ENCODE peak calls at places on chromosomes 11 and 22, in seven cellular contexts. One of them, this sample, is unnamed.

GRCh38 chr11:76654980-76655379 is 15.6 kb downstream of the LRRC32 start:
- DNase-seq in NCI-H2171: no peak
- DNase-seq in NCI-H2081: no peak
- DNase-seq in stimulated activated CD4-positive, alpha-beta T cell treated with anti-CD3 and anti-CD28 coated beads, TNF-alpha, amount 100 ng/mL, for 24 hours: no peak
- DNase-seq in cardiac septum: peak; percentile 74
- DNase-seq in GM12891: no peak
- DNase-seq in glomerular endothelial cell: no peak
- DNase-seq in this sample: no peak

GRCh38 chr11:125887373-125888324 is at the start of gene HYLS1:
- DNase-seq in NCI-H2171: peak; percentile 79
- DNase-seq in NCI-H2081: peak; percentile 90
- DNase-seq in stimulated activated CD4-positive, alpha-beta T cell treated with anti-CD3 and anti-CD28 coated beads, TNF-alpha, amount 100 ng/mL, for 24 hours: peak; percentile 92
- DNase-seq in cardiac septum: peak; percentile 96
- DNase-seq in GM12891: peak; percentile 83
- DNase-seq in glomerular endothelial cell: peak; percentile 72
- DNase-seq in this sample: peak; percentile 97

GRCh38 chr11:117723625-117724024 is 73.4 kb downstream of the DSCAML1 start:
- DNase-seq in NCI-H2171: peak; percentile 44
- DNase-seq in NCI-H2081: no peak
- DNase-seq in stimulated activated CD4-positive, alpha-beta T cell treated with anti-CD3 and anti-CD28 coated beads, TNF-alpha, amount 100 ng/mL, for 24 hours: no peak
- DNase-seq in cardiac septum: no peak
- DNase-seq in GM12891: no peak
- DNase-seq in glomerular endothelial cell: no peak
- DNase-seq in this sample: no peak

GRCh38 chr11:3148255-3148989 is 16.7 kb downstream of the OSBPL5 start:
- DNase-seq in NCI-H2171: no peak
- DNase-seq in NCI-H2081: no peak
- DNase-seq in stimulated activated CD4-positive, alpha-beta T cell treated with anti-CD3 and anti-CD28 coated beads, TNF-alpha, amount 100 ng/mL, for 24 hours: no peak
- DNase-seq in cardiac septum: no peak
- DNase-seq in GM12891: no peak
- DNase-seq in glomerular endothelial cell: no peak
- DNase-seq in this sample: no peak

GRCh38 chr22:46752286-46752685 is 10.2 kb upstream of the TBC1D22A start:
- DNase-seq in NCI-H2171: no peak
- DNase-seq in NCI-H2081: no peak
- DNase-seq in stimulated activated CD4-positive, alpha-beta T cell treated with anti-CD3 and anti-CD28 coated beads, TNF-alpha, amount 100 ng/mL, for 24 hours: no peak
- DNase-seq in cardiac septum: no peak
- DNase-seq in GM12891: no peak
- DNase-seq in glomerular endothelial cell: no peak
- DNase-seq in this sample: no peak

GRCh38 chr22:24094966-24095365 is 83.9 kb downstream of the CABIN1 start:
- DNase-seq in NCI-H2171: no peak
- DNase-seq in NCI-H2081: no peak
- DNase-seq in stimulated activated CD4-positive, alpha-beta T cell treated with anti-CD3 and anti-CD28 coated beads, TNF-alpha, amount 100 ng/mL, for 24 hours: no peak
- DNase-seq in cardiac septum: peak; percentile 26
- DNase-seq in GM12891: no peak
- DNase-seq in glomerular endothelial cell: no peak
- DNase-seq in this sample: no peak

GRCh38 chr22:35552186-35552842 is 11.7 kb downstream of the RASD2 start:
- DNase-seq in NCI-H2171: no peak
- DNase-seq in NCI-H2081: no peak
- DNase-seq in stimulated activated CD4-positive, alpha-beta T cell treated with anti-CD3 and anti-CD28 coated beads, TNF-alpha, amount 100 ng/mL, for 24 hours: peak; percentile 65
- DNase-seq in cardiac septum: no peak
- DNase-seq in GM12891: peak; percentile 92
- DNase-seq in glomerular endothelial cell: no peak
- DNase-seq in this sample: peak; percentile 76

GRCh38 chr11:70364745-70365535 is 33.4 kb upstream of the CTTN start:
- DNase-seq in NCI-H2171: no peak
- DNase-seq in NCI-H2081: no peak
- DNase-seq in stimulated activated CD4-positive, alpha-beta T cell treated with anti-CD3 and anti-CD28 coated beads, TNF-alpha, amount 100 ng/mL, for 24 hours: peak; percentile 50
- DNase-seq in cardiac septum: no peak
- DNase-seq in GM12891: no peak
- DNase-seq in glomerular endothelial cell: no peak
- DNase-seq in this sample: peak; percentile 72

GRCh38 chr11:76251576-76251975 is 45.3 kb upstream of the WNT11 start:
- DNase-seq in NCI-H2171: no peak
- DNase-seq in NCI-H2081: no peak
- DNase-seq in stimulated activated CD4-positive, alpha-beta T cell treated with anti-CD3 and anti-CD28 coated beads, TNF-alpha, amount 100 ng/mL, for 24 hours: no peak
- DNase-seq in cardiac septum: no peak
- DNase-seq in GM12891: no peak
- DNase-seq in glomerular endothelial cell: no peak
- DNase-seq in this sample: no peak

GRCh38 chr11:125675196-125675595 is 5.5 kb downstream of the ACRV1 start:
- DNase-seq in NCI-H2171: no peak
- DNase-seq in NCI-H2081: no peak
- DNase-seq in stimulated activated CD4-positive, alpha-beta T cell treated with anti-CD3 and anti-CD28 coated beads, TNF-alpha, amount 100 ng/mL, for 24 hours: no peak
- DNase-seq in cardiac septum: no peak
- DNase-seq in GM12891: no peak
- DNase-seq in glomerular endothelial cell: no peak
- DNase-seq in this sample: no peak

GRCh38 chr22:39414377-39414776 is 14.8 kb downstream of the TAB1 start:
- DNase-seq in NCI-H2171: no peak
- DNase-seq in NCI-H2081: no peak
- DNase-seq in stimulated activated CD4-positive, alpha-beta T cell treated with anti-CD3 and anti-CD28 coated beads, TNF-alpha, amount 100 ng/mL, for 24 hours: no peak
- DNase-seq in cardiac septum: no peak
- DNase-seq in GM12891: no peak
- DNase-seq in glomerular endothelial cell: no peak
- DNase-seq in this sample: no peak

GRCh38 chr11:75303544-75304224 is 47.8 kb downstream of the ARRB1 start:
- DNase-seq in NCI-H2171: peak; percentile 36
- DNase-seq in NCI-H2081: peak; percentile 5
- DNase-seq in stimulated activated CD4-positive, alpha-beta T cell treated with anti-CD3 and anti-CD28 coated beads, TNF-alpha, amount 100 ng/mL, for 24 hours: no peak
- DNase-seq in cardiac septum: no peak
- DNase-seq in GM12891: no peak
- DNase-seq in glomerular endothelial cell: no peak
- DNase-seq in this sample: no peak

GRCh38 chr11:70519117-70519516 is 120.8 kb downstream of the CTTN start:
- DNase-seq in NCI-H2171: no peak
- DNase-seq in NCI-H2081: no peak
- DNase-seq in stimulated activated CD4-positive, alpha-beta T cell treated with anti-CD3 and anti-CD28 coated beads, TNF-alpha, amount 100 ng/mL, for 24 hours: no peak
- DNase-seq in cardiac septum: no peak
- DNase-seq in GM12891: no peak
- DNase-seq in glomerular endothelial cell: no peak
- DNase-seq in this sample: no peak

GRCh38 chr11:64834723-64835615 is 9.5 kb downstream of the CDC42BPG start:
- DNase-seq in NCI-H2171: no peak
- DNase-seq in NCI-H2081: no peak
- DNase-seq in stimulated activated CD4-positive, alpha-beta T cell treated with anti-CD3 and anti-CD28 coated beads, TNF-alpha, amount 100 ng/mL, for 24 hours: no peak
- DNase-seq in cardiac septum: no peak
- DNase-seq in GM12891: no peak
- DNase-seq in glomerular endothelial cell: no peak
- DNase-seq in this sample: no peak

GRCh38 chr11:43581370-43582023 is 99.0 kb upstream of the HSD17B12 start:
- DNase-seq in NCI-H2171: no peak
- DNase-seq in NCI-H2081: no peak
- DNase-seq in stimulated activated CD4-positive, alpha-beta T cell treated with anti-CD3 and anti-CD28 coated beads, TNF-alpha, amount 100 ng/mL, for 24 hours: no peak
- DNase-seq in cardiac septum: no peak
- DNase-seq in GM12891: no peak
- DNase-seq in glomerular endothelial cell: no peak
- DNase-seq in this sample: no peak

GRCh38 chr11:94794287-94795168 is 26.4 kb downstream of the AMOTL1 start:
- DNase-seq in NCI-H2171: no peak
- DNase-seq in NCI-H2081: no peak
- DNase-seq in stimulated activated CD4-positive, alpha-beta T cell treated with anti-CD3 and anti-CD28 coated beads, TNF-alpha, amount 100 ng/mL, for 24 hours: no peak
- DNase-seq in cardiac septum: peak; percentile 77
- DNase-seq in GM12891: no peak
- DNase-seq in glomerular endothelial cell: peak; percentile 78
- DNase-seq in this sample: no peak

GRCh38 chr11:47611240-47611863 is 17.1 kb upstream of the C1QTNF4 start:
- DNase-seq in NCI-H2171: no peak
- DNase-seq in NCI-H2081: no peak
- DNase-seq in stimulated activated CD4-positive, alpha-beta T cell treated with anti-CD3 and anti-CD28 coated beads, TNF-alpha, amount 100 ng/mL, for 24 hours: no peak
- DNase-seq in cardiac septum: no peak
- DNase-seq in GM12891: no peak
- DNase-seq in glomerular endothelial cell: no peak
- DNase-seq in this sample: no peak

GRCh38 chr11:73478737-73479347 is 102.6 kb downstream of the RELT start:
- DNase-seq in NCI-H2171: peak; percentile 6
- DNase-seq in NCI-H2081: peak; percentile 29
- DNase-seq in stimulated activated CD4-positive, alpha-beta T cell treated with anti-CD3 and anti-CD28 coated beads, TNF-alpha, amount 100 ng/mL, for 24 hours: no peak
- DNase-seq in cardiac septum: no peak
- DNase-seq in GM12891: no peak
- DNase-seq in glomerular endothelial cell: no peak
- DNase-seq in this sample: no peak

GRCh38 chr11:37124384-37124783 is 526.3 kb upstream of the RAG2 start:
- DNase-seq in NCI-H2171: no peak
- DNase-seq in NCI-H2081: no peak
- DNase-seq in stimulated activated CD4-positive, alpha-beta T cell treated with anti-CD3 and anti-CD28 coated beads, TNF-alpha, amount 100 ng/mL, for 24 hours: no peak
- DNase-seq in cardiac septum: no peak
- DNase-seq in GM12891: no peak
- DNase-seq in glomerular endothelial cell: no peak
- DNase-seq in this sample: no peak

GRCh38 chr11:7536102-7536501 is 22.3 kb downstream of the PPFIBP2 start:
- DNase-seq in NCI-H2171: no peak
- DNase-seq in NCI-H2081: no peak
- DNase-seq in stimulated activated CD4-positive, alpha-beta T cell treated with anti-CD3 and anti-CD28 coated beads, TNF-alpha, amount 100 ng/mL, for 24 hours: no peak
- DNase-seq in cardiac septum: no peak
- DNase-seq in GM12891: no peak
- DNase-seq in glomerular endothelial cell: no peak
- DNase-seq in this sample: no peak

GRCh38 chr11:46678741-46679130 is 21.7 kb downstream of the ARHGAP1 start:
- DNase-seq in NCI-H2171: no peak
- DNase-seq in NCI-H2081: no peak
- DNase-seq in stimulated activated CD4-positive, alpha-beta T cell treated with anti-CD3 and anti-CD28 coated beads, TNF-alpha, amount 100 ng/mL, for 24 hours: no peak
- DNase-seq in cardiac septum: no peak
- DNase-seq in GM12891: no peak
- DNase-seq in glomerular endothelial cell: no peak
- DNase-seq in this sample: no peak

GRCh38 chr11:77198440-77198849 is 70.4 kb downstream of the MYO7A start:
- DNase-seq in NCI-H2171: no peak
- DNase-seq in NCI-H2081: peak; percentile 14
- DNase-seq in stimulated activated CD4-positive, alpha-beta T cell treated with anti-CD3 and anti-CD28 coated beads, TNF-alpha, amount 100 ng/mL, for 24 hours: no peak
- DNase-seq in cardiac septum: peak; percentile 75
- DNase-seq in GM12891: peak; percentile 64
- DNase-seq in glomerular endothelial cell: no peak
- DNase-seq in this sample: no peak

GRCh38 chr11:133720951-133721350 is 124.4 kb downstream of the SPATA19 start:
- DNase-seq in NCI-H2171: no peak
- DNase-seq in NCI-H2081: no peak
- DNase-seq in stimulated activated CD4-positive, alpha-beta T cell treated with anti-CD3 and anti-CD28 coated beads, TNF-alpha, amount 100 ng/mL, for 24 hours: no peak
- DNase-seq in cardiac septum: no peak
- DNase-seq in GM12891: no peak
- DNase-seq in glomerular endothelial cell: no peak
- DNase-seq in this sample: no peak

GRCh38 chr22:23565288-23565941 is 14.7 kb downstream of the IGLL1 start:
- DNase-seq in NCI-H2171: no peak
- DNase-seq in NCI-H2081: no peak
- DNase-seq in stimulated activated CD4-positive, alpha-beta T cell treated with anti-CD3 and anti-CD28 coated beads, TNF-alpha, amount 100 ng/mL, for 24 hours: no peak
- DNase-seq in cardiac septum: no peak
- DNase-seq in GM12891: no peak
- DNase-seq in glomerular endothelial cell: no peak
- DNase-seq in this sample: no peak

GRCh38 chr11:10495464-10495786 is 40.4 kb downstream of the AMPD3 start:
- DNase-seq in NCI-H2171: no peak
- DNase-seq in NCI-H2081: no peak
- DNase-seq in stimulated activated CD4-positive, alpha-beta T cell treated with anti-CD3 and anti-CD28 coated beads, TNF-alpha, amount 100 ng/mL, for 24 hours: no peak
- DNase-seq in cardiac septum: no peak
- DNase-seq in GM12891: no peak
- DNase-seq in glomerular endothelial cell: no peak
- DNase-seq in this sample: no peak

GRCh38 chr11:68525930-68526329 is 65.4 kb downstream of the PPP6R3 start:
- DNase-seq in NCI-H2171: no peak
- DNase-seq in NCI-H2081: no peak
- DNase-seq in stimulated activated CD4-positive, alpha-beta T cell treated with anti-CD3 and anti-CD28 coated beads, TNF-alpha, amount 100 ng/mL, for 24 hours: no peak
- DNase-seq in cardiac septum: no peak
- DNase-seq in GM12891: no peak
- DNase-seq in glomerular endothelial cell: peak; percentile 27
- DNase-seq in this sample: no peak